ENCODE peak calls at places on chromosomes 4 and X, in five cellular contexts. One of them, this sample, is unnamed. For H3K4me1 and H3K36me3, the result is how much of the 10 kb centered on the place peaks cover.

GRCh38 chrX:81201692-81202412 is at the start of the genes HMGN5 and SH3BGRL:
- DNase-seq in psoas muscle: peak
- DNase-seq in heart right ventricle: peak
- DNase-seq in hepatocyte: peak
- DNase-seq in PC-3: peak
- DNase-seq in this sample: peak

GRCh38 chrX:150508461-150509367 is 59.7 kb upstream of the MTM1 start:
- DNase-seq in psoas muscle: peak
- DNase-seq in heart right ventricle: peak
- DNase-seq in hepatocyte: no peak
- DNase-seq in PC-3: no peak
- DNase-seq in this sample: peak

GRCh38 chrX:27444093-27444908 is 18.8 kb downstream of the PPP4R3C start:
- DNase-seq in psoas muscle: no peak
- DNase-seq in heart right ventricle: no peak
- DNase-seq in hepatocyte: no peak
- DNase-seq in PC-3: no peak
- DNase-seq in this sample: no peak

GRCh38 chrX:40085086-40085551 is 12.6 kb downstream of the BCOR start:
- DNase-seq in psoas muscle: no peak
- DNase-seq in heart right ventricle: peak
- DNase-seq in hepatocyte: peak
- DNase-seq in PC-3: peak
- DNase-seq in this sample: no peak

GRCh38 chrX:136662976-136663375 is 15.0 kb downstream of the CD40LG start:
- DNase-seq in psoas muscle: no peak
- DNase-seq in heart right ventricle: no peak
- DNase-seq in hepatocyte: no peak
- DNase-seq in PC-3: no peak
- DNase-seq in this sample: no peak

GRCh38 chr4:169133932-169134331 is 123.9 kb upstream of the CBR4 start:
- DNase-seq in psoas muscle: no peak
- DNase-seq in heart right ventricle: no peak
- DNase-seq in hepatocyte: peak
- DNase-seq in PC-3: no peak
- DNase-seq in this sample: peak

GRCh38 chr4:6962211-6963041 is 52.8 kb downstream of the TBC1D14 start:
- DNase-seq in psoas muscle: no peak
- DNase-seq in heart right ventricle: no peak
- DNase-seq in hepatocyte: no peak
- DNase-seq in PC-3: no peak
- DNase-seq in this sample: no peak

GRCh38 chrX:48779399-48779798 is 7.0 kb upstream of the GATA1 start:
- DNase-seq in psoas muscle: no peak
- DNase-seq in heart right ventricle: no peak
- DNase-seq in hepatocyte: no peak
- DNase-seq in PC-3: no peak
- DNase-seq in this sample: no peak

GRCh38 chrX:112851806-112852205 is 11.2 kb upstream of the AMOT start:
- DNase-seq in psoas muscle: no peak
- DNase-seq in heart right ventricle: no peak
- DNase-seq in hepatocyte: peak
- DNase-seq in PC-3: no peak
- DNase-seq in this sample: no peak

GRCh38 chr4:87211249-87211952 is 9.0 kb downstream of the KLHL8 start:
- DNase-seq in psoas muscle: no peak
- DNase-seq in heart right ventricle: no peak
- DNase-seq in hepatocyte: no peak
- DNase-seq in PC-3: no peak
- DNase-seq in this sample: no peak

GRCh38 chr4:184617611-184618196 is 31.5 kb downstream of the CASP3 start:
- DNase-seq in psoas muscle: no peak
- DNase-seq in heart right ventricle: peak
- DNase-seq in hepatocyte: no peak
- DNase-seq in PC-3: no peak
- DNase-seq in this sample: no peak

GRCh38 chr4:142961866-142962265 is 115.8 kb upstream of the INPP4B start:
- DNase-seq in psoas muscle: no peak
- DNase-seq in heart right ventricle: no peak
- DNase-seq in hepatocyte: no peak
- DNase-seq in PC-3: no peak
- DNase-seq in this sample: no peak

GRCh38 chr4:111231281-111231680 is 608.4 kb upstream of the PITX2 start:
- DNase-seq in psoas muscle: no peak
- DNase-seq in heart right ventricle: no peak
- DNase-seq in hepatocyte: no peak
- DNase-seq in PC-3: no peak
- DNase-seq in this sample: no peak

GRCh38 chr4:104848597-104849225 is 298.0 kb upstream of the TET2 start:
- DNase-seq in psoas muscle: no peak
- DNase-seq in heart right ventricle: no peak
- DNase-seq in hepatocyte: no peak
- DNase-seq in PC-3: no peak
- DNase-seq in this sample: no peak

GRCh38 chr4:40969499-40969898 is 219.7 kb downstream of the NSUN7 start:
- DNase-seq in psoas muscle: no peak
- DNase-seq in heart right ventricle: no peak
- DNase-seq in hepatocyte: no peak
- DNase-seq in PC-3: no peak
- DNase-seq in this sample: no peak

GRCh38 chr4:182938213-182938645 is 21.0 kb upstream of the DCTD start:
- DNase-seq in psoas muscle: peak
- DNase-seq in heart right ventricle: peak
- DNase-seq in hepatocyte: peak
- DNase-seq in PC-3: peak
- DNase-seq in this sample: peak

GRCh38 chrX:136395271-136395670 is 92.5 kb upstream of the BRS3 start:
- DNase-seq in psoas muscle: no peak
- DNase-seq in heart right ventricle: no peak
- DNase-seq in hepatocyte: no peak
- DNase-seq in PC-3: peak
- DNase-seq in this sample: no peak

GRCh38 chrX:318068-318738 is 393 bp downstream of the GTPBP6 start:
- DNase-seq in psoas muscle: peak
- DNase-seq in heart right ventricle: peak
- DNase-seq in hepatocyte: peak
- DNase-seq in PC-3: peak
- DNase-seq in this sample: peak

GRCh38 chrX:317424-318067 is 1.1 kb downstream of the GTPBP6 start:
- DNase-seq in psoas muscle: no peak
- DNase-seq in heart right ventricle: no peak
- DNase-seq in hepatocyte: no peak
- DNase-seq in PC-3: no peak
- DNase-seq in this sample: no peak

GRCh38 chrX:320126-320783 is 1.7 kb upstream of the GTPBP6 start:
- DNase-seq in psoas muscle: peak
- DNase-seq in heart right ventricle: no peak
- DNase-seq in hepatocyte: no peak
- DNase-seq in PC-3: peak
- DNase-seq in this sample: peak

GRCh38 chrX:319579-320125 is 1.1 kb upstream of the GTPBP6 start:
- DNase-seq in psoas muscle: peak
- DNase-seq in heart right ventricle: no peak
- DNase-seq in hepatocyte: no peak
- DNase-seq in PC-3: no peak
- DNase-seq in this sample: peak

DNA sequence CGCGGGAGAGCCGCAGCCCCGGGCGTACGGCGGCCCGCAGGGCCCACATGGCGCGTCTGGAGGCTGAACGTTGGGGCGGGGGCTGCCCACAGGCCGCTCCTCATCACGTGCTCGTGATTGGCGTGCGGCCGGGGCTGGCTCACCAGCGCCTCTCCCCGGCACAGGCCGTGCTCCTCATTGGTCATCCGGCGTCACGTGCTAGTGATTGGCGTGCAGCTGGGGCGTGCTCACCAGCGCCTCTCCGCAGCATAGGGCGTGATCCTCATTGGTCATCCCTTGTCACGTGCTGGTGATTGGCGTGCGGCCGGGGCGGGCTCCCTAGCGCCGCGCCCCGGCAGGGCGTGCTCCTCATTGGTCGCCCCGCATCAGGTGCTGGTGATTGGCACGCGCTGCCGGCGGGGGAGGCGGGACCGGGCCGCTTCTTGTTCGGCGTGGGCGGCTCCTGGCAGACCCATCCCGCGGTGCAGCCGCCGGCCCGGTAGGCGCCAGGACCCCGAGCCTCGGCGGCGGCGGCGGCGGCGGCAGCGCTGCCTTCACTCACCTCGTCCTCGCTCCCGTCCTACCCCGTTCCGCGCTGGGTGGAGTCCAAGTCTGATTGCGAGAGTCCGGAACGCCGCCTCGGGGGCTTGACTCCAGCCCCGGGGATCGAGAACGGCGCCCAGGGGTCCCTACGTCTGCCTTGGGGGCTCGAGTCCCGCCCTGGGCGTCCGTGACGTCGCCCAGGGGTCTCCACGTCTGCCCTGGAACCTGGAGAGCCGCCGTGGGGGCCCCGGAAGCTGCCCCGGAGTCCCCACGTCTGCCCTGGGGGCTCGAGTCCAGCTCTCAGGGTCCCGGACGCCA is at the start of gene GTPBP6:
- DNase-seq in psoas muscle: peak
- DNase-seq in heart right ventricle: peak
- DNase-seq in hepatocyte: peak
- DNase-seq in PC-3: peak
- DNase-seq in this sample: peak
- TF ChIP-seq CTCF in psoas muscle: peak
- TF ChIP-seq CTCF in heart right ventricle: no peak
- TF ChIP-seq CTCF in hepatocyte: peak
- TF ChIP-seq CTCF in PC-3: no peak
- TF ChIP-seq CTCF in this sample: peak

GRCh38 chr4:80184053-80184790 is 13.1 kb upstream of the PRDM8 start:
- DNase-seq in psoas muscle: peak
- DNase-seq in heart right ventricle: peak
- DNase-seq in hepatocyte: peak
- DNase-seq in PC-3: peak
- DNase-seq in this sample: peak
- H3K4me1 ChIP-seq in psoas muscle: under half
- H3K4me1 ChIP-seq in heart right ventricle: under half
- H3K4me1 ChIP-seq in hepatocyte: under half
- H3K4me1 ChIP-seq in PC-3: under half
- H3K4me1 ChIP-seq in this sample: under half

GRCh38 chr4:895596-895995 is 36.5 kb downstream of the GAK start:
- DNase-seq in psoas muscle: no peak
- DNase-seq in heart right ventricle: no peak
- DNase-seq in hepatocyte: no peak
- DNase-seq in PC-3: no peak
- DNase-seq in this sample: no peak

GRCh38 chr4:896630-897029 is 35.5 kb downstream of the GAK start:
- DNase-seq in psoas muscle: no peak
- DNase-seq in heart right ventricle: peak
- DNase-seq in hepatocyte: no peak
- DNase-seq in PC-3: no peak
- DNase-seq in this sample: no peak

GRCh38 chr4:893995-894705 is 38.0 kb downstream of the GAK start:
- DNase-seq in psoas muscle: no peak
- DNase-seq in heart right ventricle: no peak
- DNase-seq in hepatocyte: no peak
- DNase-seq in PC-3: no peak
- DNase-seq in this sample: no peak

GRCh38 chr4:898123-898522 is 34.0 kb downstream of the GAK start:
- DNase-seq in psoas muscle: no peak
- DNase-seq in heart right ventricle: no peak
- DNase-seq in hepatocyte: no peak
- DNase-seq in PC-3: no peak
- DNase-seq in this sample: no peak

GRCh38 chr4:896216-896615 is 35.9 kb downstream of the GAK start:
- DNase-seq in psoas muscle: no peak
- DNase-seq in heart right ventricle: no peak
- DNase-seq in hepatocyte: no peak
- DNase-seq in PC-3: no peak
- DNase-seq in this sample: no peak
- H3K36me3 ChIP-seq in psoas muscle: half or more
- H3K36me3 ChIP-seq in heart right ventricle: under half
- H3K36me3 ChIP-seq in hepatocyte: under half
- H3K36me3 ChIP-seq in PC-3: under half
- H3K36me3 ChIP-seq in this sample: half or more

GRCh38 chr4:44237643-44238042 is 211.0 kb downstream of the KCTD8 start:
- DNase-seq in psoas muscle: no peak
- DNase-seq in heart right ventricle: no peak
- DNase-seq in hepatocyte: no peak
- DNase-seq in PC-3: peak
- DNase-seq in this sample: no peak

GRCh38 chr4:44235897-44236296 is 212.7 kb downstream of the KCTD8 start:
- DNase-seq in psoas muscle: no peak
- DNase-seq in heart right ventricle: no peak
- DNase-seq in hepatocyte: no peak
- DNase-seq in PC-3: no peak
- DNase-seq in this sample: no peak

GRCh38 chr4:44232262-44232661 is 216.3 kb downstream of the KCTD8 start:
- DNase-seq in psoas muscle: no peak
- DNase-seq in heart right ventricle: no peak
- DNase-seq in hepatocyte: no peak
- DNase-seq in PC-3: no peak
- DNase-seq in this sample: no peak
- TF ChIP-seq CTCF in psoas muscle: no peak
- TF ChIP-seq CTCF in heart right ventricle: no peak
- TF ChIP-seq CTCF in hepatocyte: no peak
- TF ChIP-seq CTCF in PC-3: no peak
- TF ChIP-seq CTCF in this sample: no peak

DNA sequence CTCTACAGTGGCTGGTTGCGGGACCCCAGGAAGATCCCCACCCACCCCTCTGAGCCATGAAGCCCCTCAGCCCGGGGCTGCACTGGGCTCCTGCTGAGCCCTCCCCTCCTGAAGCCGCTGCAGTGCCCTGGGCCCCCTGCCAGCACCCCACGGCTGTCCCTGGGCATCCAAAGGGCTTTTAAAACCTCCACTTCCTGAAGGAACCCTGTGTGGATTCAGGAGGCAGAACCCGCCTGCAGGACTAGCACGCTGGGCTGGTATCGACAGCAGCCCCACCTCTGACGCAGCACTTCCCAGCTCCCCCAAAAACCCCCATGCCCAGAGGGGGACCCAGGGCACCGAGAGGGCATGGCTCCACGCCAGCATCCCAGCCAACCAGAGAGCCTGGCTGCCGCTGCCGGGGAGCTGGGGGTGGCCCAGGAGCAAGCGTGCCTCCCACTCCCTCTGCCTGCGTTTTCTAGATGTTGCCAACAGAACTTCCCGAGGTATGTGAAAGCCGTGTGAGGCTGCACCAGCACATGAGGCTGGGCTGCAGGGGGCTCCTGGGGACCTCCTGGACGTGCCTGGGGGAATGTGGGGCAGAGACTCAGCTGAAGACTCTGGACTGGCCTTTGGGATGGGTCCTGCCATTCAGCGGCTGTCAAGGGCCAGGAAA is 6.3 kb downstream of the MXD4 start:
- DNase-seq in psoas muscle: peak
- DNase-seq in heart right ventricle: peak
- DNase-seq in hepatocyte: peak
- DNase-seq in PC-3: no peak
- DNase-seq in this sample: peak
- H3K4me1 ChIP-seq in psoas muscle: half or more
- H3K4me1 ChIP-seq in heart right ventricle: half or more
- H3K4me1 ChIP-seq in hepatocyte: under half
- H3K4me1 ChIP-seq in PC-3: under half
- H3K4me1 ChIP-seq in this sample: half or more

GRCh38 chrX:132191938-132192337 is 27.3 kb downstream of the RAP2C start:
- DNase-seq in psoas muscle: no peak
- DNase-seq in heart right ventricle: no peak
- DNase-seq in hepatocyte: no peak
- DNase-seq in PC-3: no peak
- DNase-seq in this sample: no peak
- H3K36me3 ChIP-seq in psoas muscle: under half
- H3K36me3 ChIP-seq in heart right ventricle: under half
- H3K36me3 ChIP-seq in hepatocyte: under half
- H3K36me3 ChIP-seq in PC-3: under half
- H3K36me3 ChIP-seq in this sample: under half